ENCODE peak calls at places on chromosomes 12 and 14, in nine cellular contexts. E, L, J, X, S, U, Q, F and C are unnamed samples.

GRCh38 chr12:7303230-7303629 is 642 bp upstream of the ACSM4 start:
- DNase-seq in E (no peak), L (no peak), J (no peak), X (no peak), S (no peak), U (no peak), Q (no peak), F (no peak), C (no peak)

GRCh38 chr14:67335781-67336180 is 23.8 kb downstream of the ATP6V1D start:
- DNase-seq in E (no peak), L (no peak), J (no peak), X (no peak), S (no peak), U (no peak), Q (no peak), F (no peak), C (no peak)

GRCh38 chr12:49903700-49904423 is at the start of gene FAIM2:
- DNase-seq in E (no peak), L (peak), J (peak), X (peak), S (peak), U (peak), Q (peak), F (no peak), C (no peak)

GRCh38 chr12:48542300-48542928 is 17.0 kb downstream of the OR8S1 start:
- DNase-seq in E (no peak), L (no peak), J (no peak), X (peak), S (peak), U (peak), Q (no peak), F (no peak), C (no peak)

GRCh38 chr12:114355389-114356088 is 50.4 kb downstream of the TBX5 start:
- DNase-seq in E (no peak), L (no peak), J (no peak), X (peak), S (peak), U (no peak), Q (peak), F (no peak), C (no peak)

GRCh38 chr14:97180304-97181200 is 383.4 kb downstream of the VRK1 start:
- DNase-seq in E (no peak), L (no peak), J (peak), X (peak), S (no peak), U (no peak), Q (no peak), F (no peak), C (no peak)

GRCh38 chr14:36245223-36245622 is 68.7 kb upstream of the PTCSC3 start:
- DNase-seq in E (no peak), L (no peak), J (no peak), X (no peak), S (no peak), U (no peak), Q (no peak), F (no peak), C (no peak)

GRCh38 chr12:26125451-26126339 is 858 bp upstream of the BHLHE41 start:
- DNase-seq in E (no peak), L (peak), J (no peak), X (peak), S (peak), U (no peak), Q (peak), F (no peak), C (peak)

GRCh38 chr12:56411781-56412639 is 37.2 kb downstream of the TIMELESS start:
- DNase-seq in E (no peak), L (no peak), J (no peak), X (no peak), S (no peak), U (no peak), Q (no peak), F (no peak), C (no peak)

GRCh38 chr14:66398437-66398836 is 87.7 kb upstream of the CCDC196 start:
- DNase-seq in E (no peak), L (no peak), J (no peak), X (no peak), S (no peak), U (no peak), Q (no peak), F (no peak), C (no peak)

GRCh38 chr12:51371295-51371953 is 19.8 kb downstream of the GALNT6 start:
- DNase-seq in E (no peak), L (peak), J (peak), X (peak), S (peak), U (no peak), Q (peak), F (no peak), C (no peak)

GRCh38 chr12:57738661-57739237 is at the start of gene AGAP2:
- DNase-seq in E (no peak), L (no peak), J (no peak), X (peak), S (no peak), U (no peak), Q (no peak), F (no peak), C (no peak)

GRCh38 chr14:64640839-64641238 is 63.4 kb upstream of the PLEKHG3 start:
- DNase-seq in E (no peak), L (no peak), J (no peak), X (no peak), S (no peak), U (no peak), Q (no peak), F (no peak), C (no peak)

GRCh38 chr12:105330938-105331804 is 680 bp downstream of the C12orf75 start:
- DNase-seq in E (peak), L (no peak), J (no peak), X (peak), S (peak), U (no peak), Q (peak), F (no peak), C (no peak)

GRCh38 chr14:39015964-39016577 is 87.0 kb downstream of the SEC23A start:
- DNase-seq in E (no peak), L (no peak), J (peak), X (no peak), S (no peak), U (no peak), Q (no peak), F (no peak), C (no peak)

GRCh38 chr14:96066976-96067375 is 27.8 kb downstream of the C14orf132 start:
- DNase-seq in E (no peak), L (no peak), J (no peak), X (no peak), S (no peak), U (no peak), Q (no peak), F (no peak), C (no peak)

GRCh38 chr14:95432152-95433093 is 84.0 kb downstream of the SYNE3 start:
- DNase-seq in E (no peak), L (no peak), J (no peak), X (peak), S (peak), U (peak), Q (peak), F (no peak), C (peak)

GRCh38 chr12:25924535-25925001 is 33.9 kb upstream of the RASSF8 start:
- DNase-seq in E (no peak), L (no peak), J (peak), X (no peak), S (no peak), U (no peak), Q (no peak), F (no peak), C (no peak)

GRCh38 chr12:46825526-46826414 is at the start of gene SLC38A4:
- DNase-seq in E (no peak), L (peak), J (no peak), X (no peak), S (peak), U (no peak), Q (peak), F (no peak), C (no peak)